ENCODE peak calls at places on chromosomes 7 and 10, in eight cellular contexts. U is A549, I is fibroblast of lung, F is endodermal cell, M is BE2C, E is GM23338, Q is hepatocyte, S is stomach. P is an unnamed sample.
A peak's percentile ranks its signal among the peaks of the same experiment; 100 is the strongest.

GRCh38 chr7:47737606-47738005 is 155.7 kb upstream of the TNS3 start:
- DNase-seq in U (no peak), I (no peak), F (no peak), M (no peak), E (no peak), Q (no peak), S (no peak), P (no peak)

GRCh38 chr7:137539111-137539715 is 195.7 kb upstream of the PTN start:
- DNase-seq in U (no peak), I (peak; percentile 97), F (no peak), M (no peak), E (no peak), Q (no peak), S (no peak), P (no peak)

GRCh38 chr10:65358565-65358964 is 1567.3 kb upstream of the LRRTM3 start:
- DNase-seq in U (peak; percentile 20), I (peak; percentile 4), F (peak; percentile 69), M (peak; percentile 50), E (peak; percentile 65), Q (peak; percentile 58), S (no peak), P (no peak)

GRCh38 chr10:33273295-33274002 is 61.0 kb downstream of the NRP1 start:
- DNase-seq in U (peak; percentile 98), I (peak; percentile 96), F (peak; percentile 63), M (peak; percentile 85), E (peak; percentile 48), Q (peak; percentile 42), S (peak; percentile 94), P (no peak)

GRCh38 chr7:149436358-149436757 is 24.5 kb downstream of the ZNF777 start:
- DNase-seq in U (no peak), I (no peak), F (peak; percentile 20), M (no peak), E (no peak), Q (no peak), S (no peak), P (no peak)

GRCh38 chr10:117534321-117535044 is 8.1 kb upstream of the EMX2 start:
- DNase-seq in U (no peak), I (no peak), F (peak; percentile 73), M (no peak), E (peak; percentile 39), Q (peak; percentile 36), S (no peak), P (no peak)

GRCh38 chr7:22238354-22239311 is 118.3 kb downstream of the RAPGEF5 start:
- DNase-seq in U (no peak), I (peak; percentile 59), F (no peak), M (no peak), E (no peak), Q (no peak), S (no peak), P (no peak)

GRCh38 chr7:107563072-107563760 is 504 bp downstream of the COG5 start:
- DNase-seq in U (peak; percentile 6), I (no peak), F (no peak), M (no peak), E (peak; percentile 74), Q (no peak), S (peak; percentile 62), P (no peak)

GRCh38 chr10:60735244-60735643 is 43.0 kb upstream of the CDK1 start:
- DNase-seq in U (no peak), I (no peak), F (peak; percentile 71), M (no peak), E (peak; percentile 59), Q (no peak), S (no peak), P (no peak)

GRCh38 chr7:45033261-45033930 is 33.4 kb downstream of the CCM2 start:
- DNase-seq in U (no peak), I (peak; percentile 78), F (no peak), M (no peak), E (no peak), Q (no peak), S (no peak), P (no peak)

GRCh38 chr10:124989526-124989925 is 47.6 kb downstream of the ZRANB1 start:
- DNase-seq in U (no peak), I (no peak), F (no peak), M (no peak), E (no peak), Q (no peak), S (no peak), P (no peak)

GRCh38 chr7:113301983-113302382 is 183.6 kb upstream of the SMIM30 start:
- DNase-seq in U (no peak), I (no peak), F (no peak), M (no peak), E (no peak), Q (no peak), S (no peak), P (no peak)

GRCh38 chr10:31468536-31468859 is 149.5 kb downstream of the ZEB1 start:
- DNase-seq in U (no peak), I (no peak), F (no peak), M (no peak), E (no peak), Q (no peak), S (no peak), P (no peak)

GRCh38 chr10:59234814-59235429 is 58.5 kb downstream of the PHYHIPL start:
- DNase-seq in U (peak; percentile 44), I (peak; percentile 45), F (peak; percentile 46), M (peak; percentile 45), E (peak; percentile 54), Q (peak; percentile 47), S (no peak), P (no peak)

GRCh38 chr10:72913287-72913686 is 19.7 kb downstream of the OIT3 start:
- DNase-seq in U (peak; percentile 14), I (no peak), F (peak; percentile 54), M (no peak), E (peak; percentile 48), Q (no peak), S (no peak), P (no peak)

GRCh38 chr7:45625067-45625466 is 50.9 kb downstream of the ADCY1 start:
- DNase-seq in U (no peak), I (peak; percentile 7), F (no peak), M (no peak), E (no peak), Q (peak; percentile 3), S (no peak), P (no peak)

GRCh38 chr7:90599892-90600555 is 3.9 kb downstream of the CDK14 start:
- DNase-seq in U (no peak), I (no peak), F (no peak), M (no peak), E (no peak), Q (no peak), S (no peak), P (no peak)

GRCh38 chr10:98486421-98486820 is 39.7 kb upstream of the HPS1 start:
- DNase-seq in U (no peak), I (peak; percentile 50), F (no peak), M (no peak), E (no peak), Q (no peak), S (no peak), P (no peak)

GRCh38 chr10:49160814-49161213 is 27.0 kb upstream of the FAM170B start:
- DNase-seq in U (no peak), I (no peak), F (no peak), M (no peak), E (no peak), Q (no peak), S (no peak), P (no peak)

GRCh38 chr10:49162761-49163160 is 25.4 kb downstream of the TMEM273 start:
- DNase-seq in U (no peak), I (no peak), F (peak; percentile 38), M (no peak), E (no peak), Q (no peak), S (no peak), P (no peak)

GRCh38 chr10:49160110-49160509 is 26.3 kb upstream of the FAM170B start:
- DNase-seq in U (no peak), I (no peak), F (no peak), M (no peak), E (no peak), Q (no peak), S (no peak), P (no peak)

GRCh38 chr10:49162063-49162462 is 26.1 kb downstream of the TMEM273 start:
- DNase-seq in U (no peak), I (no peak), F (peak; percentile 5), M (no peak), E (no peak), Q (no peak), S (no peak), P (no peak)

DNA sequence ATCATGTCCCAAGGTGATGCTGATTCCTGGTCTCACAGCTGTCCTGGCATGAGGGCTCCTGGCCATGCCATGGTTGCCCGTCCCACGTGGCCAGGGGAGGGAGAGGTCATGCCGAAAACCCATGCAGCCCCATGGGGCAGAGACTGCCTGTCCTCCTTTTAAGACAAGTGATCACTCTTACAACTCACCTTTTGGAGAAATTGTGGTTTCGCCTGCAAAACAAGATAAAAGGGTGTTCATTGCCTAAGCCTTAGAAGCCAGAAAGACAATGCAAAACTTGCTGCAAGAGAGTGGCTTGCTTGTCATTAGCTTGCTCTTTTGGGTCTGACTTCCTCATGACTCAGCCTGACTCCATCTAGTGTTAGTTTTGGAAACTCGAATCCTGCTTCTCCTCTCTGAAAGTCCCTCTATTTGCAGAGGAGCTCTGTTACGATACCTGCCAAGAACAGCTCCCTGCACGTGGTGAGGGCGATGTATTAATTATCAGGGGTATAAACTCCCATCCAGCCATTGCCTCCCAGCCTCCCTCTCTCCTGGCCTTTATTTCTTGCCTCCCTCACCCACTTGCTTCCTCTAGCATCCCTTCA is 26.7 kb downstream of the TMEM273 start:
- DNase-seq in U (peak; percentile 44), I (peak; percentile 66), F (peak; percentile 59), M (no peak), E (peak; percentile 66), Q (peak; percentile 45), S (no peak), P (no peak)
- TF ChIP-seq CTCF in U (no peak), I (peak; percentile 51), F (peak; percentile 73), M (peak; percentile 45), E (peak; percentile 66), Q (peak; percentile 50), S (peak; percentile 19), P (no peak)

GRCh38 chr10:96334888-96335526 is 23.8 kb downstream of the OPALIN start:
- DNase-seq in U (peak; percentile 55), I (peak; percentile 14), F (peak; percentile 79), M (peak; percentile 19), E (peak; percentile 84), Q (peak; percentile 78), S (no peak), P (peak; percentile 41)
- TF ChIP-seq CTCF in U (peak; percentile 76), I (peak; percentile 70), F (peak; percentile 94), M (peak; percentile 82), E (peak; percentile 88), Q (peak; percentile 73), S (peak; percentile 59), P (peak; percentile 63)

DNA sequence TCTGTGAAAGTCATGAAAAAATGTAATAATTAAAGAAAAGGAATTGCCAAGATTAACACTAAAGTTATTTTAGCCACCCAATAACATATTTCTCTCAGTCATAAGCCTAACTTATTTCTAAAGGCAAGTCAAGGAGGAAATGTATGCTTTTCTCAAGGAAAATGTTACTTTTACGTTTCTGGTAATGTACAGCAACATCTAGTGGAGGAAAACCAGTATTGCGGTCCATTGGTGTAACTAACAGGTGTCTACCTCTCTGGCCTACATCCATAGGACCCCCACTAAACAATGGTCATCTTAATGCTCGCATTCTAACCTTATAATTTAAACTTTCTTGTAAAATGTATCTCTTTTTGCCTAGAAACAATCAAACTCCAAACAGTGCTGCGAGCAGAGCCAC is 437.5 kb downstream of the KIF20B start:
- DNase-seq in U (peak; percentile 14), I (no peak), F (no peak), M (no peak), E (peak; percentile 69), Q (peak; percentile 14), S (no peak), P (no peak)
- TF ChIP-seq CTCF in U (peak; percentile 25), I (peak; percentile 47), F (peak; percentile 81), M (no peak), E (peak; percentile 77), Q (peak; percentile 26), S (peak; percentile 12), P (no peak)

GRCh38 chr10:75375828-75376227 is 25.7 kb downstream of the ZNF503 start:
- DNase-seq in U (no peak), I (no peak), F (no peak), M (no peak), E (no peak), Q (no peak), S (no peak), P (no peak)
- TF ChIP-seq CTCF in U (no peak), I (no peak), F (no peak), M (no peak), E (no peak), Q (no peak), S (no peak), P (no peak)